ENCODE peak calls at places on chromosomes 12 and 14, in eight cellular contexts. O is fibroblast of pulmonary artery, V is HL-60, J is neural progenitor cell, L is retinal pigment epithelial cell, B is GM12865, M is Panc1, Y is fibroblast of the aortic adventitia. P is an unnamed sample.

GRCh38 chr12:125218952-125219351 is 153.7 kb downstream of the AACS start:
- DNase-seq in O (peak), V (no peak), J (no peak), L (no peak), B (no peak), M (no peak), Y (peak), P (no peak)

GRCh38 chr12:113466770-113467153 is 4.9 kb downstream of the LHX5 start:
- DNase-seq in O (no peak), V (no peak), J (no peak), L (no peak), B (no peak), M (no peak), Y (no peak), P (no peak)

GRCh38 chr14:88683119-88683518 is 109.6 kb downstream of the EML5 start:
- DNase-seq in O (no peak), V (no peak), J (no peak), L (no peak), B (no peak), M (no peak), Y (no peak), P (no peak)

GRCh38 chr12:30859226-30859625 is 67.3 kb upstream of the TSPAN11 start:
- DNase-seq in O (no peak), V (no peak), J (no peak), L (no peak), B (no peak), M (no peak), Y (no peak), P (no peak)

GRCh38 chr14:64730681-64731080 is 26.5 kb downstream of the PLEKHG3 start:
- DNase-seq in O (no peak), V (no peak), J (no peak), L (no peak), B (no peak), M (no peak), Y (no peak), P (no peak)

GRCh38 chr14:49966304-49966809 is 73.5 kb downstream of the ARF6 start:
- DNase-seq in O (no peak), V (no peak), J (peak), L (no peak), B (no peak), M (no peak), Y (peak), P (no peak)

GRCh38 chr14:102362545-102363181 is at the start of the genes CINP and TECPR2:
- DNase-seq in O (peak), V (peak), J (peak), L (peak), B (peak), M (peak), Y (peak), P (peak)

GRCh38 chr12:75571204-75571603 is 59.8 kb upstream of the KRR1 start:
- DNase-seq in O (no peak), V (no peak), J (no peak), L (no peak), B (no peak), M (no peak), Y (no peak), P (no peak)

GRCh38 chr12:42617622-42618021 is 28.1 kb upstream of the PRICKLE1 start:
- DNase-seq in O (peak), V (no peak), J (no peak), L (no peak), B (no peak), M (no peak), Y (peak), P (no peak)

GRCh38 chr12:59811991-59812390 is 216.2 kb downstream of the SLC16A7 start:
- DNase-seq in O (no peak), V (no peak), J (no peak), L (no peak), B (no peak), M (no peak), Y (no peak), P (no peak)

GRCh38 chr14:81710232-81710845 is 176.7 kb upstream of the SEL1L start:
- DNase-seq in O (peak), V (peak), J (peak), L (no peak), B (peak), M (peak), Y (peak), P (peak)

GRCh38 chr12:49097381-49097780 is 2.8 kb upstream of the DHH start:
- DNase-seq in O (no peak), V (no peak), J (no peak), L (no peak), B (no peak), M (no peak), Y (no peak), P (no peak)

GRCh38 chr14:96055065-96055752 is 16.0 kb downstream of the C14orf132 start:
- DNase-seq in O (no peak), V (no peak), J (no peak), L (no peak), B (no peak), M (no peak), Y (no peak), P (no peak)

GRCh38 chr14:30160608-30161007 is 233.0 kb upstream of the PRKD1 start:
- DNase-seq in O (no peak), V (no peak), J (no peak), L (no peak), B (no peak), M (no peak), Y (no peak), P (no peak)

GRCh38 chr12:97380440-97380839 is 82.2 kb upstream of the RMST start:
- DNase-seq in O (no peak), V (no peak), J (no peak), L (no peak), B (no peak), M (no peak), Y (no peak), P (no peak)

DNA sequence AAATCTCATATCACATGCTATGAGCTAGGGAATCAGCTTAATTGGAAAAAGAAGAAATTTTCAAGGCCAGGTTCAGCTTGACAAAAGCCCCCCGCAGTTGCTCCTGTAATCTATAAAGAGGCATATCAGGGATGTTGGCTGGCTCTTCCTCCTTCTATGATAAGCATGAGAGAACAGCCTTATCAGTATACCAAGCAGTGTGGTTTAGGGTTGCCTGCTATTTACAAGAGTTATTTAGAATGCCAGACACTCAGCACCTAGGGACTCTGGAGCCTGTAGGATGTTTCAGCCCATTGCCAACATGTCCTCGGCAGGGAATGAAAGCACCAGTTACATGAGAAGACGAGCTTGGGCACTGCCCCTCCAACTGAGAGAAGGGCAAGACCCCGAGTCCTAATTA is 89.5 kb upstream of the TMPO start:
- DNase-seq in O (no peak), V (no peak), J (no peak), L (no peak), B (no peak), M (no peak), Y (no peak), P (no peak)
- H3K4me3 ChIP-seq in O (no peak), V (no peak), J (no peak), L (no peak), B (no peak), M (no peak), Y (no peak), P (no peak)

DNA sequence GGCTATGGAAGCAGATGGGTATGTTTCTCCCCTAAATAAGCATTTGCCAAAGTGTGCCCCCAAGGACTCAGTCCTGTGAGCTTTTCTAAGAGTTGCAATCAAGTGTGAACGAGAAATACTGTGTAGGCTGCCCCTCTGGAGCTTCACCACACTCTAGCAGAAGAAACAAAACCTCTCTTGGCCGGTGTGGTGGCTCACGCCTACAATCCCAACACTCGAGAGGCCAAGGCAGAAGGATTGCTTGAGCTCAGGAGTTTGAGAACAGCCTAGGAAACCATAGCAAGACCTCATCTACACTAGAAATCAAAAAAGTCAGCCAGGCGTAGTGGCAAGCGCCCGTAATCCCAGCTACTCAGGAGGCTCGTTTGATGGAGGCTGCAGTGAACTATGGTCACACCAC is 9.8 kb downstream of the VPS37B start:
- DNase-seq in O (no peak), V (no peak), J (no peak), L (no peak), B (no peak), M (no peak), Y (no peak), P (no peak)
- H3K4me3 ChIP-seq in O (no peak), V (no peak), J (no peak), L (no peak), B (no peak), M (peak), Y (no peak), P (no peak)

DNA sequence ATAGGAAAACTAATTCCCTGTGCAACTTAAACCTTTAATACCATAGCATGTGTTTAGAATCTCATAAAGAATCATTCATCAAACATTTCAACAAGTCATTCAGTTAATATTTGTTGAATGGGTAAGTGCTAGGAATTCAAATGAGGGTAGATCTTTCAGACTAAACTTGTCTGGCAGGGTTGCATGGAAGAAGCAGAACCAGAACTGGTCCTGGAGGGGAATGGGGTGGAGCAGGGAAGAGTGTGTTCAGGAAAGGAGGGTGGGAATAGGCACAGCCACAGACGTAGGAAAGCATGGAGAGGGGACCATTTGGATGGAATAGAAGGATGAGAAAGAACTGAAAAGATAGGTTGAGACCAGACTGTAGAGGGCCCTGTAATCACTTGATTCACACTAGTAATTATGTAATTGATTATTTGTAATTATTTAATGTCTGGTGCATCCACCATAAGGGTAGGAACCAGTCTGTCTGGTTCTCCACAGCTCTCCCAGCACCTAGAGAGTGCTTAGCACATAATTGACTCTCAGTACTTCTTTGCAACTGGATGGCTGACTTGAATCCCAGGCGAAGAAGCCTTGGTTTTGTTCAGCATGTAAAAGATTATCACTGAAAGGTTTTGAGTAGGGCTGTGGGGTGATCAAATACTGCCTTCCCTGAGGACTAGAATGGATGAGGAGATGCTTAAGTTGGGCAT is 3.0 kb upstream of the MAP3K9 start:
- DNase-seq in O (no peak), V (no peak), J (no peak), L (no peak), B (no peak), M (no peak), Y (no peak), P (no peak)
- H3K4me3 ChIP-seq in O (no peak), V (no peak), J (peak), L (no peak), B (no peak), M (no peak), Y (no peak), P (no peak)

DNA sequence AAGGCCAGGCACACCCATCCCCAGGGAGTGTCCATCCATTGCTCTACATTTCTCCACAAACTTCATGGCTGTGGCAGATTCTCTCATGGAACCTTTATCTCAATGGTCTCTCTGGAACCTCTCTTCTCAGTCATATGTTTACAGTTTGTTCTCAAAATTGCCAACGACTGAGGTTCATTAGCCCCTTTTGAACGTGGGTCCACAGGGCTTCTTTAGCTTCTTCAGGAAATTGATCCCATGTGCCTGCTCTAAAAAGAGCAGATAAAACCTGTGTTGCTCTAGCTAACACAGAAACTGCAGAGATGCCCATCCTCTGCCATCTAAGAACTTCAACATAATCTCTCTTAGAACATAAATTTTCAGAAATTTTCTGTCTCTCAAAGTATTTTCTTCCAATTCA is at the start of gene OR6C4:
- DNase-seq in O (no peak), V (no peak), J (no peak), L (no peak), B (no peak), M (no peak), Y (no peak), P (no peak)
- H3K4me3 ChIP-seq in O (no peak), V (no peak), J (no peak), L (no peak), B (no peak), M (no peak), Y (no peak), P (no peak)

GRCh38 chr12:6967548-6968100 is 2.8 kb downstream of the PHB2 start:
- DNase-seq in O (no peak), V (no peak), J (no peak), L (no peak), B (no peak), M (no peak), Y (no peak), P (no peak)

GRCh38 chr12:6965714-6966113 is 4.8 kb downstream of the PHB2 start:
- DNase-seq in O (no peak), V (no peak), J (no peak), L (no peak), B (peak), M (no peak), Y (no peak), P (no peak)

GRCh38 chr12:6966351-6966750 is 4.1 kb downstream of the PHB2 start:
- DNase-seq in O (no peak), V (no peak), J (no peak), L (no peak), B (peak), M (no peak), Y (no peak), P (peak)

GRCh38 chr12:6970096-6970527 is 352 bp downstream of the PHB2 start:
- DNase-seq in O (no peak), V (no peak), J (no peak), L (no peak), B (peak), M (no peak), Y (no peak), P (no peak)

GRCh38 chr12:6968426-6968825 is 2.0 kb downstream of the PHB2 start:
- DNase-seq in O (no peak), V (no peak), J (no peak), L (no peak), B (no peak), M (no peak), Y (no peak), P (no peak)
- H3K4me3 ChIP-seq in O (peak), V (no peak), J (no peak), L (peak), B (peak), M (no peak), Y (no peak), P (peak)

GRCh38 chr14:61950340-61950739 is 188.1 kb downstream of the SNAPC1 start:
- DNase-seq in O (no peak), V (no peak), J (no peak), L (no peak), B (no peak), M (no peak), Y (no peak), P (no peak)
- H3K4me3 ChIP-seq in O (no peak), V (no peak), J (no peak), L (no peak), B (no peak), M (no peak), Y (no peak), P (no peak)

P was measured in Jurkat, Clone E6-1.